ENCODE peak calls at places on chromosomes 12 and 14, in five cellular contexts. P is bronchial epithelial cell, T is B cell, Y is HFFc6, E is H9. K is an unnamed sample.

GRCh38 chr12:67667276-67668073 is 18.9 kb downstream of the DYRK2 start:
- DNase-seq in P (no peak), T (no peak), Y (no peak), E (no peak), K (no peak)

GRCh38 chr12:57236925-57237652 is 7.6 kb downstream of the SHMT2 start:
- DNase-seq in P (no peak), T (peak; percentile 18), Y (no peak), E (peak; percentile 44), K (no peak)

GRCh38 chr12:70609739-70610491 is 27.3 kb downstream of the PTPRB start:
- DNase-seq in P (peak; percentile 10), T (peak; percentile 5), Y (no peak), E (peak; percentile 67), K (peak; percentile 29)

GRCh38 chr12:89347325-89347829 is 4.9 kb downstream of the DUSP6 start:
- DNase-seq in P (peak; percentile 55), T (no peak), Y (no peak), E (no peak), K (no peak)

GRCh38 chr12:94074216-94074969 is 74.0 kb upstream of the PLXNC1 start:
- DNase-seq in P (no peak), T (no peak), Y (no peak), E (no peak), K (no peak)

GRCh38 chr12:111443586-111443985 is 37.9 kb downstream of the SH2B3 start:
- DNase-seq in P (peak; percentile 82), T (no peak), Y (peak; percentile 77), E (no peak), K (no peak)

GRCh38 chr12:62977419-62977818 is 42.5 kb upstream of the PPM1H start:
- DNase-seq in P (peak; percentile 39), T (no peak), Y (peak; percentile 56), E (no peak), K (no peak)

GRCh38 chr12:44503329-44503728 is 372.8 kb downstream of the NELL2 start:
- DNase-seq in P (peak; percentile 4), T (no peak), Y (no peak), E (no peak), K (no peak)

GRCh38 chr12:101875112-101875961 is 2.0 kb upstream of the DRAM1 start:
- DNase-seq in P (no peak), T (no peak), Y (no peak), E (no peak), K (no peak)

GRCh38 chr12:103814436-103814835 is 26.6 kb downstream of the NT5DC3 start:
- DNase-seq in P (no peak), T (no peak), Y (no peak), E (no peak), K (no peak)

GRCh38 chr12:106675651-106676435 is 93.0 kb downstream of the RFX4 start:
- DNase-seq in P (no peak), T (no peak), Y (no peak), E (no peak), K (no peak)

GRCh38 chr14:81275305-81275950 is 54.7 kb upstream of the GTF2A1 start:
- DNase-seq in P (no peak), T (no peak), Y (no peak), E (no peak), K (no peak)

GRCh38 chr12:72201457-72201856 is 70.7 kb upstream of the TRHDE start:
- DNase-seq in P (no peak), T (no peak), Y (no peak), E (no peak), K (no peak)

GRCh38 chr14:65206448-65207096 is 104.3 kb upstream of the MAX start:
- DNase-seq in P (peak; percentile 85), T (peak; percentile 61), Y (peak; percentile 78), E (no peak), K (peak; percentile 72)

GRCh38 chr12:43914923-43915468 is 79.1 kb downstream of the TMEM117 start:
- DNase-seq in P (peak; percentile 18), T (no peak), Y (peak; percentile 24), E (no peak), K (no peak)

GRCh38 chr12:43882578-43883178 is 46.8 kb downstream of the TMEM117 start:
- DNase-seq in P (peak; percentile 59), T (peak; percentile 55), Y (peak; percentile 59), E (no peak), K (peak; percentile 49)

GRCh38 chr12:65263777-65264176 is 14.7 kb upstream of the MSRB3 start:
- DNase-seq in P (no peak), T (no peak), Y (no peak), E (no peak), K (no peak)

GRCh38 chr12:104057771-104058197 is 6.5 kb upstream of the HCFC2 start:
- DNase-seq in P (peak; percentile 30), T (peak; percentile 43), Y (no peak), E (no peak), K (peak; percentile 34)

GRCh38 chr12:58414398-58414871 is 473.1 kb downstream of the ATP23 start:
- DNase-seq in P (peak; percentile 94), T (no peak), Y (peak; percentile 59), E (no peak), K (no peak)

GRCh38 chr12:68067762-68068376 is 78.6 kb downstream of the IFNG-AS1 start:
- DNase-seq in P (peak; percentile 10), T (no peak), Y (no peak), E (no peak), K (no peak)

GRCh38 chr14:29163109-29163508 is 396.5 kb downstream of the FOXG1 start:
- DNase-seq in P (no peak), T (no peak), Y (no peak), E (no peak), K (no peak)

GRCh38 chr12:108833355-108833733 is 24.0 kb downstream of the SSH1 start:
- DNase-seq in P (peak; percentile 84), T (no peak), Y (peak; percentile 91), E (peak; percentile 72), K (no peak)

GRCh38 chr14:103703433-103704385 is 11.5 kb downstream of the XRCC3 start:
- DNase-seq in P (no peak), T (no peak), Y (no peak), E (peak; percentile 25), K (no peak)

GRCh38 chr12:49198431-49199155 is 9.7 kb upstream of the TUBA1A start:
- DNase-seq in P (peak; percentile 46), T (no peak), Y (peak; percentile 84), E (peak; percentile 42), K (no peak)

GRCh38 chr14:25007832-25008231 is 42.1 kb downstream of the STXBP6 start:
- DNase-seq in P (no peak), T (no peak), Y (no peak), E (no peak), K (no peak)

GRCh38 chr12:110533607-110534006 is 31.5 kb downstream of the RAD9B start:
- DNase-seq in P (peak; percentile 68), T (no peak), Y (peak; percentile 5), E (no peak), K (no peak)

GRCh38 chr12:7205091-7205490 is 15.6 kb downstream of the PEX5 start:
- DNase-seq in P (no peak), T (no peak), Y (no peak), E (no peak), K (no peak)

GRCh38 chr12:76706099-76706498 is 57.8 kb upstream of the ZDHHC17 start:
- DNase-seq in P (peak; percentile 42), T (no peak), Y (peak; percentile 20), E (no peak), K (no peak)

GRCh38 chr14:103629503-103630121 is 601 bp downstream of the KLC1 start:
- DNase-seq in P (no peak), T (peak; percentile 55), Y (no peak), E (peak; percentile 51), K (peak; percentile 81)

GRCh38 chr14:39307815-39308214 is 74.1 kb downstream of the MIA2 start:
- DNase-seq in P (no peak), T (no peak), Y (no peak), E (no peak), K (no peak)

GRCh38 chr12:94145231-94145979 is 3.0 kb upstream of the PLXNC1 start:
- DNase-seq in P (peak; percentile 21), T (peak; percentile 31), Y (peak; percentile 50), E (no peak), K (no peak)

GRCh38 chr12:122749569-122750332 is 2.9 kb upstream of the DENR start:
- DNase-seq in P (no peak), T (no peak), Y (no peak), E (peak; percentile 82), K (no peak)

GRCh38 chr12:2691001-2691339 is 103.8 kb upstream of the FKBP4 start:
- DNase-seq in P (peak; percentile 9), T (peak; percentile 60), Y (no peak), E (peak; percentile 82), K (no peak)

GRCh38 chr14:75715926-75716780 is 55.1 kb downstream of the TTLL5 start:
- DNase-seq in P (peak; percentile 66), T (no peak), Y (peak; percentile 68), E (no peak), K (no peak)

GRCh38 chr14:64806202-64806861 is 73.4 kb downstream of the SPTB start:
- DNase-seq in P (peak; percentile 87), T (no peak), Y (peak; percentile 94), E (no peak), K (no peak)

GRCh38 chr14:32382704-32383103 is 53.6 kb downstream of the AKAP6 start:
- DNase-seq in P (peak; percentile 50), T (no peak), Y (no peak), E (no peak), K (no peak)
- TF ChIP-seq CTCF in P (peak; percentile 77), T (no peak), Y (peak; percentile 67), E (peak; percentile 62), K (peak; percentile 4)

DNA sequence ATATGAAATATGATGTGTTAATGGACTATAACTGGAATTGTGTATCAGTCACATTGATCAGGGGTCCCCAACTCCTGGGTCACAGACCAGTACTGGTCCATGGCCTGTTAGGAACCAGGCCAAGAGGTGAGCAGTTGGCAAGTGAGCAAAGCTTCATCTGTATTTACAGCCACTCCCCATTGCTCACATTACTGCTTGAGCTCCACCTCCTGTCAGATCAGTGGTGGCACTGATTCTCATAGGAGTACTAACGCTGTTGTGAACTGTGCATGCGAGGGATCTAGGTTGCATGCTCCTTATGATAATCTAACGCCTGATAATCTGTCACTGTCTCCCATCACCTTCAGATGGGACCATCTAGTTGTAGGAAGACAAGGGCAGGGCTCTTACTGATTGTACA is 72.3 kb downstream of the CDK17 start:
- DNase-seq in P (peak; percentile 34), T (peak; percentile 20), Y (no peak), E (no peak), K (no peak)
- TF ChIP-seq CTCF in P (no peak), T (no peak), Y (no peak), E (no peak), K (no peak)

GRCh38 chr12:77894548-77894947 is 63.9 kb downstream of the NAV3 start:
- DNase-seq in P (no peak), T (no peak), Y (no peak), E (no peak), K (no peak)
- TF ChIP-seq CTCF in P (no peak), T (no peak), Y (no peak), E (no peak), K (no peak)

DNA sequence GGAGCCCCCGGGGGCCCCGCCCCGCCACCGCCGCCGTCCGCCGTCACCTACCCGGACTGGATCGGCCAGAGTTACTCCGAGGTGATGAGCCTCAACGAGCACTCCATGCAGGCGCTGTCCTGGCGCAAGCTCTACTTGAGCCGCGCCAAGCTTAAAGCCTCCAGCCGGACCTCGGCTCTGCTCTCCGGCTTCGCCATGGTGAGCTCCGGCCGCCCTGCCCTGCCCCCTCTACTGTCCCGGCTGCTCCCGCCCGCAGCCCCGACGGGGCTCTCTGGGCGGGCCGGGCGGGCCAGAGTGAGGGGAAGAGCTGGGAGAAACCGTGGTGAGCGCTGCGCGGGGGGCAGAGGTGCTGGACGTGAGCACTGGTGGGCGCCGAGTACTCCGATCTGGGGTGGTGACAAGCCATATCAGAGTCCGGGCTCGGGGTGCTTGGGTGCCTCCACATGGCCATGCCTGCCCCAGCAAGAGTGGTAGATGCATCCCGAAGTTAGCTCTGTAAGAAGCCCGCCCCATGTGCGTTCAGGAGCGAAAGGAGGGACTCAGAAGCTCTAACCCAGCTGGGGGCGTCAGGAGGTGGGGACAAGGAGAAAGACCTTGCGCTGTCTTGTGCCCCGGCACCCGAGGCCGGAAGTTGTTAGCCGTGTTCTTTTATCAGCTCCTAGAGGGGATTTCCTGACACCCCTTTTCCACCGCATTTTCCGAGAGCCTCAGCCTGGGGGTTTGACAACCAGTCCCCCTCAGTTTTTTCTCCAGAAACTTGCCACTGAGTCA is 708 bp downstream of the ORAI1 start:
- DNase-seq in P (peak; percentile 39), T (peak; percentile 72), Y (peak; percentile 62), E (peak; percentile 82), K (peak; percentile 81)
- TF ChIP-seq CTCF in P (peak; percentile 9), T (no peak), Y (no peak), E (no peak), K (peak; percentile 41)

K was measured in GM13976.